ENCODE peak calls at places on chromosomes 13 and 19, in four cellular contexts. Y is cardiac fibroblast, J is AG04450, L is lower lobe of right lung. H is an unnamed sample.

GRCh38 chr13:65594255-65594654 is 1635.9 kb downstream of the PCDH9 start:
- DNase-seq in Y (peak; percentile 81), J (peak; percentile 11), L (no peak), H (peak; percentile 87)

GRCh38 chr19:9847087-9847671 is 12.1 kb downstream of the PIN1 start:
- DNase-seq in Y (peak; percentile 93), J (peak; percentile 90), L (no peak), H (peak; percentile 60)

GRCh38 chr13:32824061-32824460 is 192.2 kb upstream of the KL start:
- DNase-seq in Y (no peak), J (no peak), L (no peak), H (no peak)

GRCh38 chr13:80131204-80131603 is 209.7 kb downstream of the SPRY2 start:
- DNase-seq in Y (peak; percentile 81), J (no peak), L (peak; percentile 88), H (no peak)

GRCh38 chr19:461664-462551 is 1.1 kb upstream of the SHC2 start:
- DNase-seq in Y (no peak), J (no peak), L (no peak), H (no peak)

GRCh38 chr13:40706439-40706838 is 40.0 kb upstream of the FOXO1 start:
- DNase-seq in Y (no peak), J (no peak), L (no peak), H (no peak)

GRCh38 chr13:100543872-100544602 is 44.6 kb downstream of the GGACT start:
- DNase-seq in Y (no peak), J (no peak), L (no peak), H (no peak)

GRCh38 chr13:60448907-60449510 is 52.0 kb downstream of the TDRD3 start:
- DNase-seq in Y (peak; percentile 74), J (peak; percentile 15), L (no peak), H (peak; percentile 61)

GRCh38 chr19:17830567-17831418 is 9.5 kb upstream of the INSL3 start:
- DNase-seq in Y (peak; percentile 66), J (no peak), L (peak; percentile 56), H (no peak)

GRCh38 chr19:34573226-34573864 is 91.8 kb downstream of the WTIP start:
- DNase-seq in Y (no peak), J (no peak), L (no peak), H (no peak)

GRCh38 chr19:46201413-46202310 is 27.9 kb upstream of the IGFL1 start:
- DNase-seq in Y (no peak), J (no peak), L (no peak), H (no peak)

GRCh38 chr13:34913040-34913439 is 29.0 kb upstream of the NBEA start:
- DNase-seq in Y (peak; percentile 15), J (no peak), L (no peak), H (no peak)

GRCh38 chr13:107117327-107118012 is 549.5 kb upstream of the ARGLU1 start:
- DNase-seq in Y (no peak), J (no peak), L (no peak), H (no peak)

GRCh38 chr19:48558018-48558684 is 6.2 kb downstream of the SULT2B1 start:
- DNase-seq in Y (peak; percentile 45), J (no peak), L (peak; percentile 71), H (no peak)

GRCh38 chr19:10565028-10565566 is 713 bp downstream of the KRI1 start:
- DNase-seq in Y (peak; percentile 43), J (no peak), L (peak; percentile 68), H (no peak)

GRCh38 chr13:107743100-107743499 is 472.2 kb downstream of the LIG4 start:
- DNase-seq in Y (no peak), J (no peak), L (no peak), H (no peak)

GRCh38 chr13:43881580-43881979 is 1.9 kb downstream of the LACC1 start:
- DNase-seq in Y (no peak), J (no peak), L (no peak), H (no peak)

GRCh38 chr19:3546119-3546518 is 7.1 kb downstream of the TEKTIP1 start:
- DNase-seq in Y (no peak), J (no peak), L (no peak), H (no peak)

GRCh38 chr13:79998386-79998785 is 342.5 kb downstream of the SPRY2 start:
- DNase-seq in Y (peak; percentile 42), J (no peak), L (no peak), H (no peak)

GRCh38 chr19:15717781-15718180 is 10.0 kb upstream of the OR10H2 start:
- DNase-seq in Y (no peak), J (no peak), L (no peak), H (no peak)

GRCh38 chr13:109788372-109789195 is 2.2 kb upstream of the IRS2 start:
- DNase-seq in Y (no peak), J (no peak), L (no peak), H (no peak)

GRCh38 chr13:80239116-80239515 is 101.8 kb downstream of the SPRY2 start:
- DNase-seq in Y (no peak), J (no peak), L (no peak), H (no peak)

GRCh38 chr19:11446652-11447301 is 11.3 kb downstream of the PRKCSH start:
- DNase-seq in Y (peak; percentile 43), J (no peak), L (no peak), H (no peak)

GRCh38 chr13:110723598-110723997 is 10.1 kb downstream of the ING1 start:
- DNase-seq in Y (no peak), J (no peak), L (no peak), H (no peak)

GRCh38 chr19:41253660-41254059 is 10.5 kb upstream of the HNRNPUL1 start:
- DNase-seq in Y (no peak), J (no peak), L (no peak), H (no peak)

GRCh38 chr13:110280996-110281688 is 25.8 kb downstream of the COL4A1 start:
- DNase-seq in Y (no peak), J (no peak), L (no peak), H (no peak)

DNA sequence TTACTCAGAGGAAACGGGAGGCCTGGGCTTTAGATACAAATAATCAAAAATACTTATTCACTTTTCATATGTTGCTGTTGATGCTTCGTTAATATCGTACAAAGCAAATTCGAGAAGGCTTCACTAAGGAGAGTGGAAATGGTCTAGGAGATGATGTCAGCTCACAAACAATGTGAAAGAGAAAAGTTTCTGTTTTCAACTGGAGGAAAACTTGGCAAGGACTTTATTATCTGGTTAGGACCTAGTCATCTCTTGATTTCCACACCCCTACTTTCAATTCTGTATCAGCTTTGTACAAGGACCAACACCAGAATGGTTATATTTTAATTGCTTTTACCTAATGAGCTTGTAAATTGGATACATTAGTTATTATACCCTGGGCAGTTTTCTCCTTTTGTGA is 88.0 kb downstream of the SLC10A2 start:
- DNase-seq in Y (peak; percentile 27), J (no peak), L (no peak), H (no peak)
- H3K4me3 ChIP-seq in Y (no peak overlapping the region), J (no peak overlapping the region), L (no peak overlapping the region), H (no peak overlapping the region)

DNA sequence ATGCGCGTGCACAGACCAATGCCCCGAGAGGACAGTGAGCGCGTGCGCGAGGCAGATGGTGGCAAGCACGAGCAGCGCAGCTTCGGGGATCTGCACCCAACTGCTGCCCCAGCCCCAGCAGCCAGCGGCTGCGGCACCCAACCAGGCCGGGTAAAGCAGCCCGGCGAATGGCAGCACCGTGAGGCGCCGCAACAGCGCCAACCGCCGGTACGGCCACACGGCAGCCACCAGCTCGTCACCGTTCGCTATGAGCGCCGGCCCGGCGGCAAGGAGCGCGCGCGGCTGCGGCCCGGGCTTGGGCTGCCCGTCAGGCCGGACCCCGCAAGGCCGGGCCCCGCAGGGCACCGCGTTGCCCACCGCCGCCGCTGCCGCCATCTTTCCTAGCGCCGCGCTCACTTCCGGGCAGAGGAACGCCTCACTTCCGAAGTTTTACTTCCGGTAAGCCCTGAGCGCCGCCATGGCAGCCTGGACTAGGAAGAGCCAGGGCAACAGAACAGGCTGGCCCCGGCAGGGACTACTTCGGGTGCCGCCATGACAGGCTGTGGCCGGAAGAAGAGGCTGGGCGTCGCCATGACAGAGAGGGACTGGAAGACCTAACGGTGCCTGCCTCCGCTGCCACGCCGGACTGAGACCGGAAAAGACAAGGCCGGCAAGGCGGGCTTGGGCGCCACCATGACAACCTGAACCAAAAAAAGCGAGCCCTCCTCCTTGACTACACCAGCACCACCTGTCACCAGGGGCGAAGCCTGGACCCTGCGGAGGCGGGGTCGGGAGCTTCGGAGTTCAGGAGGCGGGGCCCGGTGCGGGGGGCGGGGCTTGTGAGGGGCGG is at the start of gene ATP13A1:
- DNase-seq in Y (peak; percentile 99), J (peak; percentile 94), L (peak; percentile 99), H (peak; percentile 93)
- TF ChIP-seq CTCF in Y (no peak), J (no peak), L (no peak), H (peak; percentile 9)

DNA sequence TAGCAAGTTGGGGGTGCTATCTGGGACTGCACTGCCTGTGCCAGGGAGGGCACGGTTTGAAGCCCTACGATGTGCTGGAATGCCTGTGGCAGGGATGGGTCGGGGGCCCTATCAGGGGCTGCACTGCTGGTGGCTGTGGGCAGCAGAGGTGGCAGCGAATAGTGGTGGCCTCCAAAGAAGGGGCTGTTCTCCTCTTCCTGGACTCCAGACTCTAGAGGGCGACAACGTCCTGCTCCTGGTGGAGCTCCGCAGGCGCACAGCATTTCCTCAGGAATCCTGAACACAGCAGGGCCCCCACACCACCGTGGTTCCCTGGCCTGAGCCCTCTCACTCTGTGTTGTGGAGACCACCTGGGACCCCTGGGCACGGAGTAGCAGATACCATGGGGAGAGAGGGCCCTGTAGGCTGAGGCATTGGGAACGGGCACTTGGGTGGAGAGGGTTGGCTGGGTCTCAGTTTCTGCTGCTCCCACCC is 145.6 kb downstream of the TNFRSF19 start:
- DNase-seq in Y (no peak), J (no peak), L (no peak), H (no peak)
- H3K4me3 ChIP-seq in Y (no peak overlapping the region), J (no peak overlapping the region), L (no peak overlapping the region), H (no peak overlapping the region)

DNA sequence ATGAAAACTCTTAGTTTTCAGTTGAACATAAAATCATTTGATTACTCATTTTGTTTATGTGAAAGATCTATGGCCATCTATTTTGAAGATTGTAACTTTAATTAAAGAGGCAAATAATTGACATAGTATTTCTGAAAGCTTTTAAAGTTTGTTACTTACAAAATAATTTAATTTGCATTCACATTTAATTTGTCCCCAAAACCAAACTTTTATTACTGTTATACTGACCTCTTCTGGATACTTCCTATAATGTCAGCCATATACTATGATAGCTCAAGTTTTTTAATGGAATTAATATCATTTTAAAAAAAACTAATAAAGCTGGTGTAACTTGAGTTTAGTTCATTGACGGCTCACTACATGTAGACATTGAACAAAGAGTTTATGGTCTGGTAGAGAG is 4.9 kb upstream of the SGCG start:
- DNase-seq in Y (peak; percentile 5), J (no peak), L (no peak), H (no peak)
- TF ChIP-seq CTCF in Y (peak; percentile 27), J (peak; percentile 49), L (peak; percentile 29), H (no peak)

DNA sequence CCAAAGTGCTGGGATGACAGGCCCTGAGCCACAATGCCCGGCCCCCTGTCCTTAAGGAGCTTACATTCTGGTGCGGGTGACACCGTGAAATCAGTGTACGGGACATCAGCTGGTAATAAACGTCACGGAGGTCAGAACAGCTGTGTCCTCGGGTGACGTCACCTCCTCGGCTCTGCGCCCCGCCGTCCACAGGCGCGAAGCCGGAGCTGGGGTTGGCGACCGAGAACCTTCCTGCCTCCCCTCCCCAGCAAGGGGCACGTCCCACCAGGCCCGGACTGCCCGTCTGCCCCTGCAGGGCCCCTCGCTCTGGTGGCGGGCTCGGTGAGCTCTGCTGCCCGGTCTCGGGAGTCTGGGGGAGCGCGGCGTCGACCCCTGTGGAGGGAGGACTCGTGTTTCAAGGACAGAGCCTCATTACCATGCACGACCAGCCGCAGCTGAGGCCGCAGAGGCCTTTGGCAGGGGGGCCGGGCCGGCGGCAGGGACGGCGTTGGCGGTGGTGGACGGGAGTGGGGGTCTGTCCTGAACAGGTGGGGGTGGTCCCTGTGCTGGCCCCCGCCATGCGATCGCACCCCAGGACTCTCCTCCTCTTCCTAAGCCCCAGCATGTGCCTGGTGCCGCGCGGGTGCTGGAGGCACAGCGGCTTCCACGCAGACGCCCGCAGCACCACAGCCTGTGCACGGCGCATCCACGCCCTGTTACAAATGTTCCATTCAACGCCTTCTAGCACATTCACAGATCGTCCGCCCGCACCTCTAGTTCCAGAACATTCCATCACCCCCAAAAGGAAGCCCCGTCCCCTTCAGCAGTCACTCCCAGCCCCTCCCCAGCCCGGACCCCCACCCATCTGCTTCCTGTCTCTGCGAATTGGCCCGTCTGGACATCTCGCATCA is 5.4 kb downstream of the LINGO3 start:
- DNase-seq in Y (peak; percentile 59), J (no peak), L (no peak), H (no peak)
- H3K4me3 ChIP-seq in Y (no peak overlapping the region), J (peak overlapping the region; percentile 17), L (no peak overlapping the region), H (no peak overlapping the region)

H was measured in astrocyte of the cerebellum.